ENCODE peak calls at places on chromosomes 1 and 21, in four cellular contexts. T is K562, G is GM12891, F is GM12878. Y is an unnamed sample.

GRCh38 chr1:9101510-9102146 is 27.3 kb downstream of the GPR157 start:
- DNase-seq in T (peak), G (peak), F (no peak), Y (no peak)

GRCh38 chr1:153565529-153566374 is at the start of gene S100A2:
- DNase-seq in T (peak), G (peak), F (peak), Y (peak)

GRCh38 chr21:19130379-19131028 is 726.9 kb upstream of the TMPRSS15 start:
- DNase-seq in T (no peak), G (no peak), F (no peak), Y (no peak)

GRCh38 chr1:84940481-84940880 is 47.5 kb upstream of the LPAR3 start:
- DNase-seq in T (no peak), G (no peak), F (no peak), Y (no peak)

GRCh38 chr1:164765557-164765956 is 206.6 kb downstream of the PBX1 start:
- DNase-seq in T (no peak), G (no peak), F (no peak), Y (no peak)

GRCh38 chr1:92953491-92953890 is 7.8 kb downstream of the DIPK1A start:
- DNase-seq in T (no peak), G (no peak), F (no peak), Y (no peak)

GRCh38 chr1:84164156-84164555 is 20.1 kb downstream of the PRKACB start:
- DNase-seq in T (no peak), G (no peak), F (no peak), Y (no peak)

GRCh38 chr1:95657248-95657647 is 423.2 kb downstream of the RWDD3 start:
- DNase-seq in T (no peak), G (no peak), F (no peak), Y (no peak)

GRCh38 chr1:151009206-151009587 is 948 bp downstream of the PRUNE1 start:
- DNase-seq in T (peak), G (no peak), F (no peak), Y (no peak)
- TF ChIP-seq SPI1 in T (no peak), G (no peak), F (no peak), Y (no peak)

DNA sequence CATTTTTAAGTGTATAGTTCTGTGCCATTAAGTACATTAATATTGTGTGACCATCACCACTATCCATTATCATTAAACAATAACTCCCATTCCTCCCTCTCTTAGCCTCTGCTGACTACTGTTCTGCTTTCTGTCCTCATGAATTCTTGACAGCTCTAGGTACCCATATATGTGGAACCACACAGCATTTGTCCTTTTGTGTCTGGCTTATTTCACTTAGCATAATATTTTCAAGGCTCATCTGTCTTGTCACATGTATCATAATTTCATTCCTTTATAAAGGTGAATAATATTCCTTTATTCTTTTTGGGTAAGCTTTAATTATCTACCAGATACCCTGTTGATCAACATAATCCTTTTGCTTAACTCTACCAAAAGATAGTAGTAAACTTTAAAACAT is 47.7 kb downstream of the SPEN start:
- DNase-seq in T (no peak), G (no peak), F (no peak), Y (no peak)
- TF ChIP-seq POLR2AphosphoS5 in T (no peak), G (no peak), F (no peak), Y (no peak)

GRCh38 chr21:36987845-36988244 is 18.7 kb upstream of the RIPPLY3 start:
- DNase-seq in T (no peak), G (no peak), F (no peak), Y (no peak)

GRCh38 chr21:36985761-36986594 is 19.5 kb upstream of the HLCS start:
- DNase-seq in T (no peak), G (no peak), F (no peak), Y (no peak)

GRCh38 chr21:36989699-36990507 is 16.6 kb upstream of the RIPPLY3 start:
- DNase-seq in T (peak), G (peak), F (peak), Y (peak)

GRCh38 chr21:36990508-36991205 is 15.8 kb upstream of the RIPPLY3 start:
- DNase-seq in T (no peak), G (no peak), F (no peak), Y (no peak)

DNA sequence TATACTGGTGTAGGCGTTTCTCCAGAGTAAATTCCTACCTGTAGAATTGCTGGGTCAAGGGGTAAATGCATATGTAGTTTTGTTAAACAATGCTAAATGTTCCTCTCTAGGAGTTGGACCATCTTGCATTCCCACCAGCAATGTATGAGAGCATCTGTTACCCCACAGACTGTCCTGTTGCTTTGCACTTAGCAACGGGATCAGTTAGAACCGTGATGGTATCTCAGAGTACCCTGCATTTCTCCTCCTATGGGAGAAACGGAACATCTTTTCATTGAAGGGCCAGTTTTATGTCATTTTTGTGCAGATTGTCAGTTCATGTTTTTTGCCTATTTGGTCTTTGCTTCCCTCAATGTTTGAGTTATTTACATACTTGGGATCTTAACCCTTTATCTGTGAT is 18.0 kb upstream of the RIPPLY3 start:
- DNase-seq in T (no peak), G (no peak), F (no peak), Y (no peak)
- TF ChIP-seq SPI1 in T (no peak), G (no peak), F (no peak), Y (no peak)

DNA sequence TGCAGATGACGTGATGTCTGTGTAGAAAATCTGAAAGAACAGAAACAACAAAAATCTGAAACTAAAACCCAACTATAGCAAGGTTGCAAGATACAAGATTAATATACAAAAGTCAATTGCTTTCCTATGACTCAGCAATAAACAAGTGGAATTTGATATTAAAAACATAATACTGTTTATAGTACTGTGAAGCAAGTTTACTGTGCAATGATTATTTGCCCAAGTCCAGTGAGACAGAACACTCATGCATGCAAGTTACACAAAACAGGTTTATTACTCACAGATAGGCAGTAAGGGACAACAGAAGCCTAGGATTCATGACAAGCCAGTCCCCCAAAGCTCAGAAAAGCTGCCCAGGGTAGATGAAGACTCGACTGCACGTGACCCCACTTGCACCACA is 62.4 kb upstream of the RAB4A start:
- DNase-seq in T (no peak), G (no peak), F (no peak), Y (no peak)
- TF ChIP-seq POLR2AphosphoS5 in T (no peak), G (no peak), F (no peak), Y (no peak)

DNA sequence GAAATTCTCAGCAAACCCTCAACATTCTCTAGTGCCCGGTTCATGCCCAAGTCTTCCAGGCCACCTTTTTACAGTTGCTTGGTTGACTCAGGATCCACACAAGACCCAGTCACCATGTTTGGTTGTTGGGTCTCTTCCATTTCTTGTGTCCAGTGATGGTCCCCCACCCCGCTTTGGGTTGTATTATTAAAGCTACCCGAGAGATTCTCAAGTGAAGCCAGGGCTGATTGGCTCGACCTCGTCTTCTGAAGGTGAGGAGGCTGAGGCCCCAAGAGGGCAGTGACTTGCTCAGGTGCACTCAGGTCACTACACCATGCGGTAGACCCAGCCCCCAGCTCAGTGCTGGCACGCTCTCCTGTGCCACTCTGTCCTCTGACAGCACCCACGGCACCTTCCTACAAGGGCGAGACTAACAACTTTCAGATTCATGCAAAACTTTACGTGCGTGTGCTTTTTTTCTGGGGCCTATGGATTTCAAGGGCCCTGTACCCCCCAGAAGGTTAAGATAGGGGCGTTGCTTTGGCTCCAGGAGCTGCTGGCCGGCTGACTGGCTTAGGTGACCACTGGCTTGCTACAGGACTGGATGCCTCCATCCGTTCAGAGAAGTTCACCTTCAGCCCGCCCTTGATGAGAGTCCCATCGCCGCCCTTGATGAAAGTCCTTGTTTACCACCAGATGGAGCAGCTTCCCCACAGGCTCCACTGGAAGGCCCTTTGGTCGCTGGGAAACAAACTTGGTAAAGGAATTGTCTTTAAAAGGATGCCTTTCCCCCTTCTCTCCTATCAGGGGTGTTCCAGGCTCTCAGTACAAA is 50.4 kb downstream of the CAPN9 start:
- DNase-seq in T (peak), G (no peak), F (no peak), Y (no peak)
- TF ChIP-seq SPI1 in T (no peak), G (no peak), F (no peak), Y (no peak)

DNA sequence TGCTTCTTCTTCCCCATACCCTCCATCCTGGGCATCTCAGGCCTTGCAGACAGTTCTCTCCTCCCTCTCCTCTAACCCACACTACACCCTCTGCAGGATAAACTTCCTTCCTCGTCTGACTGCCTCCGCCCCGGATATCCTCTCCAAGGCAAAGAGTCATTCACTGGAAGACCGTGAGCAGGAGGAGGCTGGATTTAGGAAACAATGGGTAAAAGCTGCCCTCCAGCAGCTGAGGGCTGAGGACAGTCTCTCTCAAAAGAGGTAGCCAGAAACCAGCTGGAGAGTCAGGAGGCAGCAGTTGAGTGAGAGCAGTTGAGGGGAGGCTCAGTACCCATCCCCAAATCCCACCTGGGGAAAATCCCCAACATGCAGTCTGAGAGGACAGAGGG is 1.4 kb downstream of the CSRP1 start:
- DNase-seq in T (no peak), G (no peak), F (no peak), Y (no peak)
- TF ChIP-seq POLR2AphosphoS5 in T (no peak), G (no peak), F (no peak), Y (no peak)